ENCODE peak calls at places on chromosomes 11 and 22, in eight cellular contexts. One of them, this sample, is unnamed.

GRCh38 chr22:39232806-39233735 is 11.7 kb downstream of the PDGFB start:
- DNase-seq in Calu3: no peak
- DNase-seq in IMR-90: no peak
- DNase-seq in CD8-positive, alpha-beta T cell: no peak
- DNase-seq in cardiac fibroblast: no peak
- DNase-seq in GM13976: no peak
- DNase-seq in AG04450: no peak
- DNase-seq in esophagus muscularis mucosa: no peak
- DNase-seq in this sample: no peak

GRCh38 chr11:43924112-43924855 is 18.2 kb upstream of the C11orf96 start:
- DNase-seq in Calu3: no peak
- DNase-seq in IMR-90: no peak
- DNase-seq in CD8-positive, alpha-beta T cell: no peak
- DNase-seq in cardiac fibroblast: no peak
- DNase-seq in GM13976: no peak
- DNase-seq in AG04450: no peak
- DNase-seq in esophagus muscularis mucosa: no peak
- DNase-seq in this sample: no peak

GRCh38 chr11:128643661-128644060 is 50.2 kb upstream of the FLI1 start:
- DNase-seq in Calu3: no peak
- DNase-seq in IMR-90: no peak
- DNase-seq in CD8-positive, alpha-beta T cell: no peak
- DNase-seq in cardiac fibroblast: no peak
- DNase-seq in GM13976: no peak
- DNase-seq in AG04450: no peak
- DNase-seq in esophagus muscularis mucosa: no peak
- DNase-seq in this sample: no peak

GRCh38 chr22:40326905-40327735 is 19.2 kb upstream of the ADSL start:
- DNase-seq in Calu3: no peak
- DNase-seq in IMR-90: peak; percentile 67
- DNase-seq in CD8-positive, alpha-beta T cell: no peak
- DNase-seq in cardiac fibroblast: peak; percentile 21
- DNase-seq in GM13976: no peak
- DNase-seq in AG04450: peak; percentile 24
- DNase-seq in esophagus muscularis mucosa: no peak
- DNase-seq in this sample: no peak

GRCh38 chr11:27557223-27557622 is 50.7 kb upstream of the LIN7C start:
- DNase-seq in Calu3: no peak
- DNase-seq in IMR-90: peak; percentile 73
- DNase-seq in CD8-positive, alpha-beta T cell: no peak
- DNase-seq in cardiac fibroblast: no peak
- DNase-seq in GM13976: no peak
- DNase-seq in AG04450: no peak
- DNase-seq in esophagus muscularis mucosa: no peak
- DNase-seq in this sample: no peak

GRCh38 chr22:27492566-27493201 is 308.9 kb downstream of the MN1 start:
- DNase-seq in Calu3: no peak
- DNase-seq in IMR-90: no peak
- DNase-seq in CD8-positive, alpha-beta T cell: no peak
- DNase-seq in cardiac fibroblast: no peak
- DNase-seq in GM13976: no peak
- DNase-seq in AG04450: no peak
- DNase-seq in esophagus muscularis mucosa: no peak
- DNase-seq in this sample: no peak

GRCh38 chr11:104319396-104319795 is 155.4 kb upstream of the PDGFD start:
- DNase-seq in Calu3: no peak
- DNase-seq in IMR-90: no peak
- DNase-seq in CD8-positive, alpha-beta T cell: no peak
- DNase-seq in cardiac fibroblast: no peak
- DNase-seq in GM13976: no peak
- DNase-seq in AG04450: no peak
- DNase-seq in esophagus muscularis mucosa: no peak
- DNase-seq in this sample: no peak

GRCh38 chr11:44555031-44555800 is 10.2 kb upstream of the CD82 start:
- DNase-seq in Calu3: no peak
- DNase-seq in IMR-90: no peak
- DNase-seq in CD8-positive, alpha-beta T cell: no peak
- DNase-seq in cardiac fibroblast: no peak
- DNase-seq in GM13976: no peak
- DNase-seq in AG04450: no peak
- DNase-seq in esophagus muscularis mucosa: no peak
- DNase-seq in this sample: no peak

GRCh38 chr11:17490232-17490631 is 13.6 kb upstream of the ABCC8 start:
- DNase-seq in Calu3: no peak
- DNase-seq in IMR-90: no peak
- DNase-seq in CD8-positive, alpha-beta T cell: no peak
- DNase-seq in cardiac fibroblast: no peak
- DNase-seq in GM13976: no peak
- DNase-seq in AG04450: no peak
- DNase-seq in esophagus muscularis mucosa: no peak
- DNase-seq in this sample: no peak

GRCh38 chr11:47348859-47349258 is 3.6 kb downstream of the MYBPC3 start:
- DNase-seq in Calu3: peak; percentile 12
- DNase-seq in IMR-90: peak; percentile 22
- DNase-seq in CD8-positive, alpha-beta T cell: no peak
- DNase-seq in cardiac fibroblast: peak; percentile 40
- DNase-seq in GM13976: no peak
- DNase-seq in AG04450: no peak
- DNase-seq in esophagus muscularis mucosa: no peak
- DNase-seq in this sample: no peak
- TF ChIP-seq CTCF in Calu3: no peak
- TF ChIP-seq CTCF in IMR-90: peak; percentile 14
- TF ChIP-seq CTCF in CD8-positive, alpha-beta T cell: no peak
- TF ChIP-seq CTCF in cardiac fibroblast: peak; percentile 13
- TF ChIP-seq CTCF in GM13976: no peak
- TF ChIP-seq CTCF in AG04450: peak; percentile 32
- TF ChIP-seq CTCF in esophagus muscularis mucosa: no peak
- TF ChIP-seq CTCF in this sample: peak; percentile 8

GRCh38 chr11:72222907-72223614 is 1.5 kb upstream of the INPPL1 start:
- DNase-seq in Calu3: peak; percentile 95
- DNase-seq in IMR-90: peak; percentile 88
- DNase-seq in CD8-positive, alpha-beta T cell: peak; percentile 94
- DNase-seq in cardiac fibroblast: peak; percentile 96
- DNase-seq in GM13976: peak; percentile 93
- DNase-seq in AG04450: peak; percentile 76
- DNase-seq in esophagus muscularis mucosa: peak; percentile 98
- DNase-seq in this sample: peak; percentile 93

GRCh38 chr11:72225411-72225951 is 914 bp downstream of the INPPL1 start:
- DNase-seq in Calu3: no peak
- DNase-seq in IMR-90: no peak
- DNase-seq in CD8-positive, alpha-beta T cell: peak; percentile 39
- DNase-seq in cardiac fibroblast: no peak
- DNase-seq in GM13976: peak; percentile 30
- DNase-seq in AG04450: no peak
- DNase-seq in esophagus muscularis mucosa: no peak
- DNase-seq in this sample: peak; percentile 19

GRCh38 chr11:72222106-72222891 is 2.3 kb upstream of the INPPL1 start:
- DNase-seq in Calu3: no peak
- DNase-seq in IMR-90: no peak
- DNase-seq in CD8-positive, alpha-beta T cell: no peak
- DNase-seq in cardiac fibroblast: no peak
- DNase-seq in GM13976: no peak
- DNase-seq in AG04450: no peak
- DNase-seq in esophagus muscularis mucosa: no peak
- DNase-seq in this sample: peak; percentile 7

GRCh38 chr11:72224587-72225410 is at the start of gene INPPL1:
- DNase-seq in Calu3: peak; percentile 48
- DNase-seq in IMR-90: no peak
- DNase-seq in CD8-positive, alpha-beta T cell: peak; percentile 38
- DNase-seq in cardiac fibroblast: peak; percentile 47
- DNase-seq in GM13976: peak; percentile 48
- DNase-seq in AG04450: no peak
- DNase-seq in esophagus muscularis mucosa: no peak
- DNase-seq in this sample: peak; percentile 43

DNA sequence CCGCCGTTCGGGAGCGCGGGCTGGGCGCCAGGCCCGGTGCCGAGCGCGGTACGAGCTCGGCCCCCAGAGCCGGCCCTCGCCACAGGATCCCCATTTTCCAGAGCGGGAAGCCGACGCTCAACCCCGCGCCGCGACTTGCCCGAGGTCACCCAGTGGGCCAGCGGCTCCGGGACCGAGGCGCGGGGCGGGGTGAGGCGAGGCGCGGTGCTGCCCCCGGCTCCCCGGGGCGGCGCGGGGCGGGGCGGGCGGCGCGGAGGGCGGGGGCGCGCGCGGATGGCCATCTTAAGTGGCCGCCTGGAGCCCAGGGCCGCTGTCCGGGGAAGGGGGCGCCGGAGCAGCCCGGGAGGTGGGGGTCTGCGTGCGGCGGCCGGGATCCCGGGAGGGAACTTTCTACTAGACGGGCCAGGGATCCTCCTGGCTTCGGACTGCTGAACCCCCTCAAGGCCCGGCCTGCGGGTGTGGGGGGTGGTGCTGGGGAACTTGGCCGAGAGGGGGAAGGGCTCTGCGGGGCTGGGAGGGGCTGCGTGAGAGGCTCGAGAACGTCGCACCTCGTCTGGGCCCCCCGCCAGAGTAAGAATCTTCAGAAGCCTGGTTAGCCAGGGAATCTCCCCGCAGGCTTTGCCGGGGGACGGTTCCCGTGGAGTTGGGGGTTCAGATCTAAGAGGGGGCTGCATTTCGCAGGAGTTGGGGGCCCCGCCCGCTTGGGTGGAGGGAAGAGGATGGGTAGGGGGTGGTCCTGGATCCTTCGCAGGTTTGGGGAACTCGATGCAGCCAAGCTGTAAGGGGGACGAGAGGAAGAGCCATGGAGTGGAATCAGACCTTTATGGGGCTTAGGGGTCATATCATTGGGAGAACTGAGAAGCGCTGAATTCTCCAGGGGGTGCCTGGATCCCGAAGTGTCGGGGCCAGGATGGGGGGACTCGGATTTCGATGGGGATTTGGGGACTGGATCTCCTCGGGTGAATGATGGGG is 666 bp upstream of the INPPL1 start:
- DNase-seq in Calu3: peak; percentile 79
- DNase-seq in IMR-90: peak; percentile 56
- DNase-seq in CD8-positive, alpha-beta T cell: peak; percentile 55
- DNase-seq in cardiac fibroblast: peak; percentile 76
- DNase-seq in GM13976: peak; percentile 78
- DNase-seq in AG04450: no peak
- DNase-seq in esophagus muscularis mucosa: no peak
- DNase-seq in this sample: peak; percentile 70
- TF ChIP-seq CTCF in Calu3: no peak
- TF ChIP-seq CTCF in IMR-90: no peak
- TF ChIP-seq CTCF in CD8-positive, alpha-beta T cell: no peak
- TF ChIP-seq CTCF in cardiac fibroblast: no peak
- TF ChIP-seq CTCF in GM13976: no peak
- TF ChIP-seq CTCF in AG04450: no peak
- TF ChIP-seq CTCF in esophagus muscularis mucosa: no peak
- TF ChIP-seq CTCF in this sample: no peak

GRCh38 chr11:63427971-63428508 is 58.5 kb downstream of the SLC22A9 start:
- DNase-seq in Calu3: no peak
- DNase-seq in IMR-90: no peak
- DNase-seq in CD8-positive, alpha-beta T cell: no peak
- DNase-seq in cardiac fibroblast: no peak
- DNase-seq in GM13976: no peak
- DNase-seq in AG04450: no peak
- DNase-seq in esophagus muscularis mucosa: no peak
- DNase-seq in this sample: no peak
- TF ChIP-seq CTCF in Calu3: no peak
- TF ChIP-seq CTCF in IMR-90: no peak
- TF ChIP-seq CTCF in CD8-positive, alpha-beta T cell: no peak
- TF ChIP-seq CTCF in cardiac fibroblast: no peak
- TF ChIP-seq CTCF in GM13976: no peak
- TF ChIP-seq CTCF in AG04450: no peak
- TF ChIP-seq CTCF in esophagus muscularis mucosa: no peak
- TF ChIP-seq CTCF in this sample: no peak

GRCh38 chr11:18802381-18803257 is 11.0 kb upstream of the PTPN5 start:
- DNase-seq in Calu3: peak; percentile 65
- DNase-seq in IMR-90: peak; percentile 71
- DNase-seq in CD8-positive, alpha-beta T cell: peak; percentile 30
- DNase-seq in cardiac fibroblast: peak; percentile 84
- DNase-seq in GM13976: peak; percentile 52
- DNase-seq in AG04450: peak; percentile 21
- DNase-seq in esophagus muscularis mucosa: peak; percentile 90
- DNase-seq in this sample: peak; percentile 53
- TF ChIP-seq CTCF in Calu3: peak; percentile 24
- TF ChIP-seq CTCF in IMR-90: peak; percentile 68
- TF ChIP-seq CTCF in CD8-positive, alpha-beta T cell: peak; percentile 60
- TF ChIP-seq CTCF in cardiac fibroblast: peak; percentile 52
- TF ChIP-seq CTCF in GM13976: peak; percentile 46
- TF ChIP-seq CTCF in AG04450: peak; percentile 70
- TF ChIP-seq CTCF in esophagus muscularis mucosa: peak; percentile 44
- TF ChIP-seq CTCF in this sample: peak; percentile 52

DNA sequence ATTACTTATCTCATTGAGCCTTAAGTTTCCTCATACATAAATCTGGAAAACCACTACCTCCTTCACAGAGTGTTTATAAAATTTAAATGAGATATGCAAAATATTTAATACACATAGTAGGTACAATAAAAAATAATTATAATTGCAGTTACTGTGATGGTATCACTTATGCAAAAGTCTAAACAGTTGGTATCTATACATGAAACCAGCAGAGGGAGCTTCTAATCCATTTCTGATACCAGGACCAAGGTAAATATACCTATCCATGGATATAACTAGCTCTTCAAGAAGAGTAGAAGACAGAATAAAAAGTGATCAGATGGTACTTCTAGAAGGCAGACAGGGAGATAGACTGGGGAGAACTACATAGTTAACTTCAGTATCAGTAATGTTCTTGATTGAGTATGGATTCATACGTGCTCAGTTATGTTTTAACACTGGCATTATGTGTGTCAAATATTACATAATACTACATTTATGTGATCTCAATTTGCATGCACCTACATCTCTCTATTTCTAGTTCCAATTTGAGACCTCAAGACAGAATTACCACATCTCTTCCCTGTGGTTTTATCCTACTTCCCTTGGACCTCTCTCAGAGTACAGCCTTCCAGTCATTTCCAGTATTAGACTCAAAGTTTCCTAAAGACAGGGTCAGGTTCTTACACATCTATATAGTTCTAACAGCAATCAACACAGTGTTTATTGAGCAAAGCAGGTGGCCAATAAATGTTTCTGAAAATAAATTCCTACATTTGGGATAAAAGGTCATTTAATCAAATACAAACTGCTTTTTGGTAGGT is 13.7 kb upstream of the TSG101 start:
- DNase-seq in Calu3: no peak
- DNase-seq in IMR-90: peak; percentile 25
- DNase-seq in CD8-positive, alpha-beta T cell: no peak
- DNase-seq in cardiac fibroblast: peak; percentile 40
- DNase-seq in GM13976: peak; percentile 54
- DNase-seq in AG04450: no peak
- DNase-seq in esophagus muscularis mucosa: no peak
- DNase-seq in this sample: peak; percentile 40
- TF ChIP-seq CTCF in Calu3: no peak
- TF ChIP-seq CTCF in IMR-90: peak; percentile 46
- TF ChIP-seq CTCF in CD8-positive, alpha-beta T cell: peak; percentile 59
- TF ChIP-seq CTCF in cardiac fibroblast: peak; percentile 34
- TF ChIP-seq CTCF in GM13976: peak; percentile 23
- TF ChIP-seq CTCF in AG04450: peak; percentile 50
- TF ChIP-seq CTCF in esophagus muscularis mucosa: peak; percentile 22
- TF ChIP-seq CTCF in this sample: peak; percentile 36

This sample was measured in GM10248.